ENCODE peak calls at places on chromosomes 2 and 18, in nine cellular contexts. K, V, W, Q, F, E, C, N and H are unnamed samples. For H3K4me1, the result is how much of the 10 kb centered on the place peaks cover.

GRCh38 chr2:31563273-31563839 is 17.4 kb downstream of the SRD5A2 start:
- DNase-seq in N (no peak), K (no peak), Q (no peak), F (no peak), C (no peak), W (no peak), V (no peak), E (no peak), H (no peak)

GRCh38 chr2:232013701-232014353 is 52.3 kb downstream of the DIS3L2 start:
- DNase-seq in C (peak), F (no peak), K (no peak), W (no peak), V (no peak), N (no peak), E (no peak), Q (no peak), H (no peak)

GRCh38 chr18:38790303-38790702 is 1224.7 kb upstream of the CELF4 start:
- DNase-seq in F (no peak), E (no peak), Q (no peak), W (no peak), V (no peak), N (no peak), K (no peak), C (no peak), H (no peak)

GRCh38 chr2:64663402-64663801 is 9.7 kb upstream of the SERTAD2 start:
- DNase-seq in Q (no peak), V (no peak), F (no peak), W (no peak), N (no peak), C (no peak), E (no peak), K (no peak), H (no peak)

GRCh38 chr2:180991361-180991760 is 11.0 kb downstream of the UBE2E3 start:
- DNase-seq in Q (no peak), K (no peak), C (no peak), E (no peak), V (no peak), F (no peak), N (no peak), W (no peak), H (no peak)

GRCh38 chr18:11454021-11454420 is 155.4 kb upstream of the SLC35G4 start:
- DNase-seq in V (no peak), C (no peak), E (no peak), W (no peak), K (no peak), N (no peak), Q (no peak), F (no peak), H (no peak)

GRCh38 chr18:26226229-26227050 is at the start of gene TAF4B:
- DNase-seq in F (peak), V (peak), N (peak), K (peak), W (peak), E (peak), C (peak), Q (peak), H (peak)

GRCh38 chr2:131047275-131047652 is 46.0 kb downstream of the FAM168B start:
- DNase-seq in V (no peak), F (no peak), E (no peak), Q (no peak), K (no peak), C (no peak), W (no peak), N (no peak), H (peak)

GRCh38 chr2:217650716-217651360 is 352.0 kb downstream of the TNS1 start:
- DNase-seq in K (peak), V (no peak), W (peak), N (no peak), E (peak), F (no peak), C (peak), Q (no peak), H (no peak)

GRCh38 chr2:133240505-133241230 is 327.6 kb downstream of the NCKAP5 start:
- DNase-seq in Q (no peak), V (no peak), K (no peak), F (no peak), E (no peak), N (no peak), C (no peak), W (no peak), H (no peak)

GRCh38 chr2:23410596-23410995 is 25.6 kb downstream of the KLHL29 start:
- DNase-seq in K (no peak), Q (no peak), F (no peak), C (no peak), E (no peak), V (peak), W (no peak), N (no peak), H (no peak)

GRCh38 chr2:169933124-169933711 is 106.0 kb downstream of the UBR3 start:
- DNase-seq in F (no peak), V (no peak), C (no peak), K (peak), Q (no peak), E (no peak), N (no peak), W (peak), H (no peak)

GRCh38 chr2:42186945-42187632 is 17.9 kb downstream of the EML4 start:
- DNase-seq in N (no peak), Q (no peak), E (no peak), F (no peak), C (no peak), K (no peak), W (no peak), V (no peak), H (no peak)

GRCh38 chr2:42183775-42184174 is 14.6 kb downstream of the EML4 start:
- DNase-seq in W (no peak), Q (no peak), E (no peak), F (no peak), N (no peak), K (no peak), C (no peak), V (no peak), H (no peak)

GRCh38 chr2:42184346-42184745 is 15.2 kb downstream of the EML4 start:
- DNase-seq in K (no peak), F (no peak), W (no peak), Q (no peak), C (no peak), V (no peak), N (no peak), E (no peak), H (no peak)

GRCh38 chr2:42186378-42186777 is 17.2 kb downstream of the EML4 start:
- DNase-seq in K (no peak), N (no peak), E (no peak), C (no peak), Q (no peak), W (no peak), V (no peak), F (no peak), H (no peak)

GRCh38 chr2:42185200-42185921 is 16.2 kb downstream of the EML4 start:
- DNase-seq in Q (no peak), E (no peak), C (no peak), W (no peak), K (no peak), F (no peak), V (no peak), N (no peak), H (no peak)
- TF ChIP-seq CTCF in Q (no peak), E (no peak), C (no peak), W (no peak), K (no peak), F (no peak), V (no peak), N (no peak), H (no peak)

DNA sequence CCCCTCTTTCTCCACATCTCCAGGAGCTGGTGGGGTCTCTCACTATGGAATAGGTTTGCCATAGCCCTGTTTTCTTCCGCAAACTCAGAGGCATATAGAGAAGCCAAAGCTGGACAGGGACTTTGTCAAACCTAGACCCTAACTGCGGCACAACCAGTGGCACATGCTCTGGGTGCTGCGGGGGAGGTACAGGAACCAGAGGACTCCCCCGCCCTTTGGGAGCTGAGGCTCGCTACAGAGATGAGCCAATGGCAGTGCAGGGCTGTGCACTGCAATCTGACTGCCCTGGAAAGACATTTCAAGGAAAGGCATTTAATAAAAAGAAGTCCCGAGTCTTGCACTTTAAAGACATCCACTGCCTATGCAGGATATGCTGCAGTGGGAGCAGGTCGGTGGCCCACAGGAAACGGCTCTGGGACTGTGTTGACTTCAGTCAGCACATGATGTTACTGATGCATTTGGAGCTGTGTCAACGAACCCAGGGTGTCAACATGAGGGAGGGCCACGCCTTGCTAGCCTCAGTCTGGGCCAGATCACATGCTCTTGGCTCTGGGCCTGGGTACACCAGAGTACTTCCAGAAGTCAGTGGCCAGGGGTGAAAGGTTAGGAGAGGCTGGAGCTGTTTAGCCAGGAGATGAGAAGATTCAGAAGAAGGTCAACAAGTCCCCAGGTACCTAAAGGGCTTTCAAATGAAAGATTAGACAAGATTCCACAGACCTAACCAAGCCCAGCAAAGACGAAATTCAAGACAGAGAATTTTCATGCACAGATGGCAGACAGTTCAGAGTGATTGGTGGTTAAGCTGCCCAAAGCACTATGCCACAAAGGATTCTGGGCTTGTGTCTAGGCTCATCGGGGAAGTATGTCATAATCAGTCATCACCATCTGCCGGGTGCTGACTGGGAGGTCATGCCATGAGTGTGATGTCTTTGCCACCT is 8.2 kb downstream of the SLC35F6 start:
- DNase-seq in W (peak), Q (peak), K (no peak), F (peak), E (peak), C (peak), V (peak), N (peak), H (peak)
- TF ChIP-seq POLR2A in W (no peak), Q (peak), K (no peak), F (no peak), E (no peak), C (peak), V (peak), N (no peak), H (no peak)

DNA sequence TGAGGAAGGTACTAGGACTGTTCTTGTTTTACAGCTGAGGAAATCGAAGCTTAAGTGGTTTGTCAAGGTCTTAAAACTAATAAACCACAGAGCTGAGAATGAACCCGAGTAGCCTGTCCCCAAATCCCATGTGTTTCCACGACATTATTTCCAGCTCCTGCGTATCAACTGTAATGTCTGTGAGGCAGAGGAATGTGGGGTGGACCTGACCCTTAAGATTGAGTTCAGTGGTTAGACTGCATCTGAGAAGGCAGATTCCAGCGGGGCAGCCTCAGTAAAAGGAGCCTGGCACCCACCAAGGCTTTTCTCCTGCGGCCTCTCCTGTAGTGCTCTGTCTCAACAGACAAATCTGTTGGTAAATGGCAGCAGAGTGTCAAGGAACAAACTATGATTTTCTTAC is 81.9 kb upstream of the TMEM178A start:
- DNase-seq in C (no peak), N (no peak), W (no peak), F (no peak), V (no peak), Q (no peak), K (no peak), E (no peak), H (no peak)
- H3K4me1 ChIP-seq in C (under half), N (under half), W (under half), F (under half), V (under half), Q (under half), K (under half), E (under half), H (under half)

GRCh38 chr2:112841399-112842044 is 4.9 kb upstream of the IL1B start:
- DNase-seq in N (no peak), K (no peak), W (peak), C (no peak), F (no peak), V (no peak), Q (no peak), E (no peak), H (no peak)
- TF ChIP-seq CTCF in N (no peak), K (no peak), W (no peak), C (no peak), F (no peak), V (no peak), Q (no peak), E (no peak), H (no peak)